ENCODE peak calls at places on chromosomes 5 and 9, in eight cellular contexts. E is CD8-positive, alpha-beta memory T cell; Z is endodermal cell; U is adrenal gland; Q is breast epithelium; H is gastrocnemius medialis; C is psoas muscle; F is PC-3. J is an unnamed sample.
A peak's percentile ranks its signal among the peaks of the same experiment; 100 is the strongest.

GRCh38 chr9:18849910-18850677 is 182.9 kb downstream of the SAXO1 start:
- DNase-seq in E (no peak), Z (no peak), U (peak; percentile 36), Q (no peak), H (no peak), C (no peak), F (no peak), J (no peak)

GRCh38 chr5:43042176-43042625 is 2.1 kb upstream of the ANXA2R start:
- DNase-seq in E (peak; percentile 91), Z (peak; percentile 88), U (peak; percentile 73), Q (no peak), H (peak; percentile 69), C (peak; percentile 90), F (peak; percentile 81), J (peak; percentile 91)

GRCh38 chr5:113380299-113381014 is 54.3 kb downstream of the TSSK1B start:
- DNase-seq in E (no peak), Z (no peak), U (no peak), Q (no peak), H (no peak), C (no peak), F (no peak), J (no peak)

GRCh38 chr5:9534881-9535517 is 10.9 kb downstream of the SEMA5A start:
- DNase-seq in E (no peak), Z (no peak), U (no peak), Q (peak; percentile 56), H (no peak), C (no peak), F (no peak), J (no peak)

GRCh38 chr9:15977438-15977837 is 424.6 kb downstream of the CCDC171 start:
- DNase-seq in E (no peak), Z (no peak), U (no peak), Q (no peak), H (no peak), C (no peak), F (peak; percentile 71), J (no peak)

GRCh38 chr5:64074533-64074932 is 91.1 kb upstream of the RNF180 start:
- DNase-seq in E (no peak), Z (peak; percentile 70), U (no peak), Q (no peak), H (no peak), C (no peak), F (peak; percentile 76), J (no peak)

GRCh38 chr5:10124287-10124686 is 125.4 kb downstream of the ATPSCKMT start:
- DNase-seq in E (no peak), Z (no peak), U (peak; percentile 82), Q (no peak), H (no peak), C (no peak), F (no peak), J (no peak)

GRCh38 chr5:620586-621180 is 8.5 kb downstream of the CEP72 start:
- DNase-seq in E (no peak), Z (no peak), U (peak; percentile 5), Q (no peak), H (no peak), C (peak; percentile 33), F (no peak), J (peak; percentile 36)

GRCh38 chr5:126178521-126178920 is 244.7 kb upstream of the GRAMD2B start:
- DNase-seq in E (no peak), Z (no peak), U (peak; percentile 59), Q (no peak), H (no peak), C (no peak), F (no peak), J (no peak)

GRCh38 chr5:157126-157715 is 34.1 kb upstream of the LRRC14B start:
- DNase-seq in E (no peak), Z (peak; percentile 22), U (no peak), Q (peak; percentile 13), H (no peak), C (no peak), F (no peak), J (no peak)

GRCh38 chr5:95709967-95710650 is 21.0 kb upstream of the RHOBTB3 start:
- DNase-seq in E (no peak), Z (peak; percentile 92), U (peak; percentile 64), Q (no peak), H (peak; percentile 60), C (peak; percentile 74), F (peak; percentile 23), J (no peak)

GRCh38 chr9:114286146-114286679 is 36.7 kb upstream of the ORM1 start:
- DNase-seq in E (no peak), Z (peak; percentile 29), U (peak; percentile 0), Q (no peak), H (peak; percentile 1), C (peak; percentile 14), F (no peak), J (peak; percentile 3)

GRCh38 chr9:104386425-104387069 is 117.5 kb upstream of the OR13F1 start:
- DNase-seq in E (no peak), Z (no peak), U (no peak), Q (no peak), H (no peak), C (no peak), F (peak; percentile 43), J (no peak)

GRCh38 chr9:137433916-137434431 is 7.2 kb downstream of the ENTPD8 start:
- DNase-seq in E (no peak), Z (no peak), U (no peak), Q (no peak), H (no peak), C (peak; percentile 53), F (no peak), J (peak; percentile 40)

GRCh38 chr5:168734657-168735344 is 155.6 kb upstream of the PANK3 start:
- DNase-seq in E (no peak), Z (no peak), U (peak; percentile 29), Q (no peak), H (peak; percentile 67), C (peak; percentile 87), F (no peak), J (no peak)

GRCh38 chr9:137237759-137238726 is 3.0 kb upstream of the TUBB4B start:
- DNase-seq in E (no peak), Z (peak; percentile 79), U (no peak), Q (peak; percentile 50), H (peak; percentile 67), C (peak; percentile 68), F (peak; percentile 46), J (no peak)

DNA sequence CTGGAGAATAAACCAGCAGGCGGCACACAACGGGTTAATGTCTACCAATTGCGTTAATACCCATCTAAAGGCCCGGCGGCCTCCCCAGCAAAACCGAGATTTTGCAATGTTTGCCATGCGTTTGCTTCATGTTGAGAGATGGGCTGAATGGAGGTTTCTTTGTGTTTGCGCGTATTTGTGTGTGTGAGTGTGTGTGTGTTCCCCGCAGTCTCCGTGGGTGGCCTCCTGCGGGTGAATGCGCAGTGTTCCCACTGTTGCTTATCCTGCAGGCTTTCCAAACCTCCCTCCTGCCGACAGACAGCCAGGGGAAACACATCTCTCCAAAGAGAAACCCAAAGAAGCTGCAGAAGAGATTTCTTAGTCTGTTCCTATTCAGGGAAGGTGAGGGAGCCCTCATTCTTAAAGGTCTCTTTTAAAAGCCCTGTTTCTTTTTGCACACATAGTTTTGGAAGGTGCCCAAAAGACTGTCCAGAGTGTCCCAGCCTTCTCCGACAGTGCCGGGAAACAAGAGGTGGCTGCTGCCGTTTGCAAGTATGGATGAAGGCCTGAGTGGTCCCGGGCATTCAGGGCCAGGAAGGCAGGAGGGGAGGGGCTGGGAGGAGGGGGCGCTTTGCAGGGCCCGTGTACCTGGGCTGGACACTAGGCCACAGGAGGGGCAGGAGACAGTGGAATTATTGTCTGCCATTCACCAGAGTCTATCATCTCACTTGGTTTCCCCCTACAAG is 103.8 kb upstream of the ERCC6L2 start:
- DNase-seq in E (no peak), Z (peak; percentile 69), U (no peak), Q (no peak), H (no peak), C (no peak), F (no peak), J (no peak)
- H3K27ac ChIP-seq in E (no peak overlapping the region), Z (no peak overlapping the region), U (no peak overlapping the region), Q (no peak overlapping the region), H (no peak overlapping the region), C (no peak overlapping the region), F (no peak overlapping the region), J (no peak overlapping the region)

DNA sequence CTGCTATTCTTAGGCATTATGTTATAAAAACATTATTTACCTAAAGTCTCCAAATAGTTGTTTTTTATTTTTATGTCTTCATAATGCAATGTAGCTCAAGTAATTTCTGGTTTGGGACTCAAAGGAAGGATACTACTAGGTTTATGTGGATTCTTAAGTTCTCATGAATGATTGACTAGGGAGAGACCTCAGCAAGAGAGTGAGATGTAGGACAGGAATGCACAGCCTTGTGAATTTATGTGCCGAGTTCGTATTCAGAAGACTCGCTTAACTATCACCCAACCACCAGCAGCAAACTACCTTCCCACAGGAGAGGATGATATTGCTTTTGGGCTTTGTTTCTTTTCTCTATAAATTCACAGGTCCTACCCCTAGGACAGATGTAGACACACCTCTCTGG is 282.9 kb downstream of the ARHGEF28 start:
- DNase-seq in E (no peak), Z (no peak), U (no peak), Q (no peak), H (no peak), C (no peak), F (no peak), J (no peak)
- H3K27ac ChIP-seq in E (no peak overlapping the region), Z (no peak overlapping the region), U (no peak overlapping the region), Q (no peak overlapping the region), H (no peak overlapping the region), C (no peak overlapping the region), F (no peak overlapping the region), J (no peak overlapping the region)

GRCh38 chr5:41420509-41421067 is 89.8 kb downstream of the PLCXD3 start:
- DNase-seq in E (no peak), Z (no peak), U (no peak), Q (no peak), H (no peak), C (no peak), F (no peak), J (no peak)

GRCh38 chr5:41415242-41415641 is 95.2 kb downstream of the PLCXD3 start:
- DNase-seq in E (no peak), Z (no peak), U (no peak), Q (no peak), H (no peak), C (no peak), F (peak; percentile 91), J (no peak)

GRCh38 chr5:41416336-41416735 is 94.1 kb downstream of the PLCXD3 start:
- DNase-seq in E (no peak), Z (no peak), U (no peak), Q (no peak), H (no peak), C (no peak), F (peak; percentile 97), J (no peak)

GRCh38 chr5:41414598-41414997 is 95.8 kb downstream of the PLCXD3 start:
- DNase-seq in E (no peak), Z (no peak), U (peak; percentile 75), Q (no peak), H (peak; percentile 28), C (no peak), F (peak; percentile 98), J (no peak)

GRCh38 chr5:41418220-41419031 is 92.0 kb downstream of the PLCXD3 start:
- DNase-seq in E (no peak), Z (peak; percentile 61), U (no peak), Q (no peak), H (no peak), C (no peak), F (peak; percentile 88), J (no peak)
- H3K27ac ChIP-seq in E (no peak overlapping the region), Z (no peak overlapping the region), U (no peak overlapping the region), Q (no peak overlapping the region), H (no peak overlapping the region), C (no peak overlapping the region), F (peak overlapping the region; percentile 91), J (no peak overlapping the region)

DNA sequence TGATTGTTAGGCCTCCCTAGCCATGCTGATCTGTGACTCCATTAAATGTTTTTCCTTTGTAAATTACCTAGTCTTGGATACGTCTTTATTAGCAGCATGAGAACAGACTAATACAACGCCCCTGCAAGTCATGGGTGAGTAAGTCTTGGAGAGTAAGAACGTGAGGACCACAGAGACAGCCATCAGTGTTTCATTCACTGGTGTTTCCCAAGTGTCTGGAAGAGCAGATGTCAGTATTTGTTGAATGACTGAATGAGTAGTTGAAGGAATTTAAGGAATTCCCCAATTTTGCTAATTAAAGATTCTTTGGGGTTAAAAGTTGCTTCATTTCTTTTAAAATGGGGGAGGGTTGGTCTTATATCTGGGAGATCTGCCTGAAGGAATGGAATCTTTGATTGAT is 178.8 kb downstream of the TRIO start:
- DNase-seq in E (no peak), Z (no peak), U (no peak), Q (no peak), H (no peak), C (no peak), F (no peak), J (no peak)
- H3K27ac ChIP-seq in E (no peak overlapping the region), Z (no peak overlapping the region), U (no peak overlapping the region), Q (no peak overlapping the region), H (no peak overlapping the region), C (no peak overlapping the region), F (no peak overlapping the region), J (no peak overlapping the region)

J was measured in lower lobe of right lung.